ENCODE peak calls at places on chromosomes 12 and 14, in eight cellular contexts. E is fibroblast of lung; X is CD8-positive, alpha-beta T cell; D is aorta; K is left ventricle myocardium inferior; J is CD8-positive, alpha-beta memory T cell; N is hepatocyte; V is lower lobe of right lung. L is an unnamed sample.

GRCh38 chr12:988616-989015 is 2.4 kb upstream of the ERC1 start:
- DNase-seq in K (no peak), E (no peak), X (no peak), D (no peak), J (no peak), N (no peak), V (no peak), L (no peak)

GRCh38 chr12:16389594-16389993 is 42.1 kb downstream of the MGST1 start:
- DNase-seq in X (no peak), N (peak; percentile 5), V (no peak), D (no peak), K (no peak), J (no peak), E (peak; percentile 73), L (no peak)

GRCh38 chr14:67514203-67514607 is 18.9 kb upstream of the PLEKHH1 start:
- DNase-seq in K (no peak), V (no peak), N (peak; percentile 36), X (no peak), D (no peak), E (no peak), J (no peak), L (peak; percentile 18)

GRCh38 chr14:51369814-51370213 is 129.8 kb downstream of the TMX1 start:
- DNase-seq in X (no peak), V (no peak), N (no peak), K (no peak), J (no peak), D (no peak), E (no peak), L (no peak)

GRCh38 chr12:120096671-120097202 is 19.8 kb downstream of the RAB35 start:
- DNase-seq in N (no peak), K (no peak), D (no peak), V (no peak), J (no peak), E (no peak), X (no peak), L (no peak)

GRCh38 chr14:95348395-95349080 is 28.8 kb upstream of the CLMN start:
- DNase-seq in K (no peak), V (no peak), E (no peak), N (no peak), D (no peak), J (no peak), X (no peak), L (no peak)

GRCh38 chr12:83665755-83666154 is 979.0 kb downstream of the TMTC2 start:
- DNase-seq in D (no peak), N (no peak), E (no peak), K (no peak), J (no peak), V (no peak), X (no peak), L (no peak)

GRCh38 chr14:21997300-21997699 is 323.7 kb upstream of the OR4E1 start:
- DNase-seq in E (no peak), D (no peak), V (no peak), K (no peak), J (peak; percentile 36), N (peak; percentile 57), X (peak; percentile 52), L (no peak)

GRCh38 chr12:39451977-39452376 is 9.1 kb upstream of the KIF21A start:
- DNase-seq in V (no peak), X (no peak), J (no peak), E (no peak), D (no peak), N (no peak), K (no peak), L (no peak)

GRCh38 chr12:69087986-69088385 is 151.4 kb upstream of the CPSF6 start:
- DNase-seq in D (no peak), J (no peak), V (no peak), X (no peak), N (no peak), K (no peak), E (no peak), L (no peak)

GRCh38 chr12:27751386-27752047 is 28.5 kb upstream of the KLHL42 start:
- DNase-seq in N (peak; percentile 30), X (no peak), J (no peak), V (no peak), D (no peak), E (no peak), K (no peak), L (no peak)

GRCh38 chr12:115771065-115771464 is 506.4 kb downstream of the MED13L start:
- DNase-seq in J (no peak), N (peak; percentile 56), E (peak; percentile 20), X (no peak), V (no peak), D (no peak), K (no peak), L (no peak)

GRCh38 chr12:116727902-116728301 is 10.0 kb downstream of the SPRING1 start:
- DNase-seq in E (no peak), X (no peak), V (no peak), D (no peak), J (no peak), N (no peak), K (no peak), L (no peak)

GRCh38 chr12:113142173-113142885 is 6.8 kb upstream of the RASAL1 start:
- DNase-seq in X (no peak), J (no peak), V (peak; percentile 71), D (peak; percentile 70), E (no peak), N (no peak), K (peak; percentile 44), L (no peak)

GRCh38 chr12:103011974-103012763 is 54.7 kb downstream of the ASCL1 start:
- DNase-seq in X (no peak), V (no peak), D (no peak), N (no peak), E (no peak), K (no peak), J (no peak), L (no peak)

GRCh38 chr14:105926415-105927093 is 400.2 kb downstream of the TMEM121 start:
- DNase-seq in J (no peak), N (no peak), X (no peak), E (no peak), D (peak; percentile 70), V (peak; percentile 35), K (no peak), L (no peak)

GRCh38 chr12:104181313-104181712 is 34.3 kb upstream of the TXNRD1 start:
- DNase-seq in N (no peak), E (peak; percentile 32), K (no peak), V (no peak), X (no peak), D (no peak), J (no peak), L (no peak)

GRCh38 chr12:23534196-23534595 is 415.3 kb downstream of the SOX5 start:
- DNase-seq in X (no peak), V (no peak), K (no peak), D (no peak), J (no peak), E (no peak), N (no peak), L (no peak)

GRCh38 chr12:32312049-32312670 is 87.2 kb upstream of the FGD4 start:
- DNase-seq in V (no peak), X (no peak), D (no peak), E (peak; percentile 84), N (peak; percentile 81), J (peak; percentile 15), K (no peak), L (no peak)

GRCh38 chr14:74426202-74426582 is at the start of gene SYNDIG1L:
- DNase-seq in D (no peak), N (no peak), J (no peak), K (no peak), X (no peak), E (no peak), V (no peak), L (no peak)
- H3K4me3 ChIP-seq in D (no peak within 1 kb of the TSS), N (no peak within 1 kb of the TSS), J (no peak within 1 kb of the TSS), K (peak within 1 kb of the TSS; percentile 38), X (no peak within 1 kb of the TSS), E (no peak within 1 kb of the TSS), V (no peak within 1 kb of the TSS), L (no peak within 1 kb of the TSS)

DNA sequence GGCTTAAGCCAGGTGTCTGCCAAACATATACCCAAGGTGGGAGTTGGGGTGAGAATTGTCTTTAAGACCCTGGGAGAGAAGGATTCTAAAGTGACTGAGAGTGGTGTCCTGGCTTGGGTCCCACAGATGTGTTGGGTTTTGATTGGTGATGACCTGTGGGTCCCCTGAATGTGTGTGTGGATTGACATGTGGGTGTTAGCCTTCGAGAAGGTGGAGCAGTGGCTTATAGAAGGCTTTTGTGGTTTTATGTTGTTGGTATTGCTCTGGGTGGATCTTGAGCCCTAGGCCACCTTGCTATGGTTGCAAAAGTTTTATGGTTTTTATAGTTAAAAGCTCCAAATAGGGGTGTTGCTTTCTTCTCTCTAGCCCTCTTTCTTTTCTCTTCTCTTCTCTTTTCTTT is 29.7 kb downstream of the PLEKHG3 start:
- DNase-seq in E (no peak), V (no peak), J (no peak), K (no peak), D (peak; percentile 2), N (no peak), X (no peak), L (no peak)
- H3K36me3 ChIP-seq in E (no peaks in the 10 kb centered on the region), V (peaks cover 85% of the 10 kb centered on the region), J (no peaks in the 10 kb centered on the region), K (peaks cover 68% of the 10 kb centered on the region), D (peaks cover 5% of the 10 kb centered on the region), N (no peaks in the 10 kb centered on the region), X (no peaks in the 10 kb centered on the region), L (no peaks in the 10 kb centered on the region)

GRCh38 chr14:101351769-101352168 is 209.5 kb upstream of the DIO3 start:
- DNase-seq in X (peak; percentile 1), V (no peak), E (no peak), K (no peak), D (no peak), N (no peak), J (no peak), L (no peak)

GRCh38 chr14:101350710-101351109 is 210.6 kb upstream of the DIO3 start:
- DNase-seq in V (no peak), K (no peak), N (no peak), X (no peak), D (peak; percentile 68), J (no peak), E (no peak), L (no peak)

GRCh38 chr14:101350021-101350420 is 211.3 kb upstream of the DIO3 start:
- DNase-seq in X (peak; percentile 13), D (no peak), V (no peak), E (no peak), J (no peak), K (no peak), N (no peak), L (no peak)

GRCh38 chr14:101352567-101352966 is 208.7 kb upstream of the DIO3 start:
- DNase-seq in V (no peak), J (no peak), X (peak; percentile 19), K (no peak), N (no peak), E (no peak), D (no peak), L (no peak)

DNA sequence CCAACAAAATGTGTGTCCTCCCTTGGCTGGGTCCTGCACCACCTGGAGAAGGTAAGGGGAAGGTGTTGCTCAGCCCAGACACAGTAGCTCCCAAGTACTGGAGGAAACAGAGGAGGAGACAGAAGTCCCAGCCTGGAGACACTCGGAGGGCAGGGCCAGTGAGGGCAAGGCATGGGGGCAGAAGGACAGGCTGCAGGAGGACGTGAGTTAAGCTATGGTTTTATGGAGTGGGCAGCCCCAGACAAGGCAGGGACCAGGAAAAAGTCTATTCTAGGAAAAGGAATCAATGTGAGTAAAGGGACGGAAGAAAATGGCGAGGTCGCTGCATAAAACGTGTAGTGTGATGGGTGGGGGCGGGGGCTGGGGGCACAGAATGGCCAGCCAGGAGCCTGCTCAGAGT is 210.1 kb upstream of the DIO3 start:
- DNase-seq in X (peak; percentile 23), J (no peak), E (no peak), K (no peak), N (no peak), D (no peak), V (no peak), L (no peak)
- H3K9me3 ChIP-seq in X (peaks cover 5% of the 10 kb centered on the region), J (no peaks in the 10 kb centered on the region), E (no peaks in the 10 kb centered on the region), K (peaks cover 56% of the 10 kb centered on the region), N (no peaks in the 10 kb centered on the region), D (peaks cover 4% of the 10 kb centered on the region), V (peaks cover 5% of the 10 kb centered on the region), L (no peaks in the 10 kb centered on the region)

GRCh38 chr12:65828711-65829339 is 4.5 kb downstream of the HMGA2 start:
- DNase-seq in E (peak; percentile 37), V (no peak), N (no peak), X (no peak), K (no peak), J (no peak), D (no peak), L (no peak)
- H3K4me3 ChIP-seq in E (peak overlapping the region; percentile 82), V (no peak overlapping the region), N (peak overlapping the region; percentile 94), X (no peak overlapping the region), K (no peak overlapping the region), J (no peak overlapping the region), D (no peak overlapping the region), L (no peak overlapping the region)

L was measured in MG63.